ENCODE peak calls at places on chromosomes 2 and 18, in four cellular contexts. One of them, this sample, is unnamed. For H3K4me1, the result is how much of the 10 kb centered on the place peaks cover.

GRCh38 chr2:193502363-193503035 is 1307.8 kb upstream of the TMEFF2 start:
- DNase-seq in transverse colon: no peak
- DNase-seq in heart left ventricle: no peak
- DNase-seq in K562: peak
- DNase-seq in this sample: no peak

GRCh38 chr2:120945832-120946231 is 210.2 kb downstream of the GLI2 start:
- DNase-seq in K562: no peak
- DNase-seq in heart left ventricle: no peak
- DNase-seq in transverse colon: no peak
- DNase-seq in this sample: no peak

GRCh38 chr18:8848541-8848940 is 143.2 kb downstream of the MTCL1 start:
- DNase-seq in K562: no peak
- DNase-seq in transverse colon: no peak
- DNase-seq in heart left ventricle: no peak
- DNase-seq in this sample: no peak

GRCh38 chr2:29423267-29423666 is 308.1 kb downstream of the CLIP4 start:
- DNase-seq in transverse colon: no peak
- DNase-seq in K562: no peak
- DNase-seq in heart left ventricle: no peak
- DNase-seq in this sample: no peak

GRCh38 chr2:219576505-219577388 is 4.6 kb downstream of the INHA start:
- DNase-seq in transverse colon: no peak
- DNase-seq in K562: peak
- DNase-seq in heart left ventricle: no peak
- DNase-seq in this sample: no peak

GRCh38 chr2:69213201-69213600 is 173.8 kb downstream of the GFPT1 start:
- DNase-seq in transverse colon: no peak
- DNase-seq in K562: no peak
- DNase-seq in heart left ventricle: no peak
- DNase-seq in this sample: no peak

GRCh38 chr2:196066794-196067382 is 1.7 kb downstream of the DNAH7 start:
- DNase-seq in heart left ventricle: no peak
- DNase-seq in transverse colon: no peak
- DNase-seq in K562: peak
- DNase-seq in this sample: no peak

GRCh38 chr2:218830526-218831306 is 887 bp downstream of the PRKAG3 start:
- DNase-seq in heart left ventricle: no peak
- DNase-seq in K562: no peak
- DNase-seq in transverse colon: no peak
- DNase-seq in this sample: no peak

GRCh38 chr2:226137201-226137811 is 662.3 kb downstream of the IRS1 start:
- DNase-seq in K562: no peak
- DNase-seq in transverse colon: no peak
- DNase-seq in heart left ventricle: no peak
- DNase-seq in this sample: no peak

GRCh38 chr2:238706673-238707072 is 141.2 kb upstream of the TWIST2 start:
- DNase-seq in transverse colon: no peak
- DNase-seq in K562: no peak
- DNase-seq in heart left ventricle: no peak
- DNase-seq in this sample: no peak

GRCh38 chr2:20106746-20107145 is 55.3 kb upstream of the LAPTM4A start:
- DNase-seq in K562: no peak
- DNase-seq in heart left ventricle: peak
- DNase-seq in transverse colon: peak
- DNase-seq in this sample: peak

GRCh38 chr2:168577885-168578284 is 121.8 kb downstream of the CERS6 start:
- DNase-seq in heart left ventricle: no peak
- DNase-seq in transverse colon: peak
- DNase-seq in K562: no peak
- DNase-seq in this sample: no peak

GRCh38 chr2:130355181-130355577 is 677 bp upstream of the PTPN18 start:
- DNase-seq in K562: no peak
- DNase-seq in heart left ventricle: no peak
- DNase-seq in transverse colon: peak
- DNase-seq in this sample: no peak

GRCh38 chr2:190477563-190478454 is 56.7 kb downstream of the NEMP2 start:
- DNase-seq in transverse colon: no peak
- DNase-seq in heart left ventricle: no peak
- DNase-seq in K562: peak
- DNase-seq in this sample: no peak
- H3K27ac ChIP-seq in transverse colon: peak
- H3K27ac ChIP-seq in heart left ventricle: peak
- H3K27ac ChIP-seq in K562: peak
- H3K27ac ChIP-seq in this sample: no peak

GRCh38 chr2:73293534-73294171 is at the start of gene EGR4:
- DNase-seq in transverse colon: peak
- DNase-seq in K562: peak
- DNase-seq in heart left ventricle: peak
- DNase-seq in this sample: peak
- TF ChIP-seq POLR2A in transverse colon: no peak
- TF ChIP-seq POLR2A in K562: no peak
- TF ChIP-seq POLR2A in heart left ventricle: no peak
- TF ChIP-seq POLR2A in this sample: no peak

GRCh38 chr2:42924436-42924897 is 132.1 kb upstream of the HAAO start:
- DNase-seq in transverse colon: no peak
- DNase-seq in K562: no peak
- DNase-seq in heart left ventricle: no peak
- DNase-seq in this sample: no peak
- H3K4me1 ChIP-seq in transverse colon: half or more
- H3K4me1 ChIP-seq in K562: half or more
- H3K4me1 ChIP-seq in heart left ventricle: half or more
- H3K4me1 ChIP-seq in this sample: half or more

GRCh38 chr2:237244976-237245646 is 159.4 kb downstream of the COPS8 start:
- DNase-seq in transverse colon: no peak
- DNase-seq in heart left ventricle: no peak
- DNase-seq in K562: no peak
- DNase-seq in this sample: no peak
- H3K27ac ChIP-seq in transverse colon: no peak
- H3K27ac ChIP-seq in heart left ventricle: no peak
- H3K27ac ChIP-seq in K562: no peak
- H3K27ac ChIP-seq in this sample: no peak

GRCh38 chr2:86622409-86622877 is 1.2 kb downstream of the RNF103 start:
- DNase-seq in transverse colon: peak
- DNase-seq in heart left ventricle: peak
- DNase-seq in K562: peak
- DNase-seq in this sample: peak

GRCh38 chr2:86625096-86625495 is 1.4 kb upstream of the RNF103 start:
- DNase-seq in heart left ventricle: no peak
- DNase-seq in transverse colon: no peak
- DNase-seq in K562: no peak
- DNase-seq in this sample: no peak

GRCh38 chr2:86621290-86621943 is 2.2 kb downstream of the RNF103 start:
- DNase-seq in heart left ventricle: no peak
- DNase-seq in transverse colon: no peak
- DNase-seq in K562: no peak
- DNase-seq in this sample: no peak

GRCh38 chr2:86623549-86624547 is at the start of gene RNF103:
- DNase-seq in heart left ventricle: peak
- DNase-seq in transverse colon: peak
- DNase-seq in K562: peak
- DNase-seq in this sample: peak

DNA sequence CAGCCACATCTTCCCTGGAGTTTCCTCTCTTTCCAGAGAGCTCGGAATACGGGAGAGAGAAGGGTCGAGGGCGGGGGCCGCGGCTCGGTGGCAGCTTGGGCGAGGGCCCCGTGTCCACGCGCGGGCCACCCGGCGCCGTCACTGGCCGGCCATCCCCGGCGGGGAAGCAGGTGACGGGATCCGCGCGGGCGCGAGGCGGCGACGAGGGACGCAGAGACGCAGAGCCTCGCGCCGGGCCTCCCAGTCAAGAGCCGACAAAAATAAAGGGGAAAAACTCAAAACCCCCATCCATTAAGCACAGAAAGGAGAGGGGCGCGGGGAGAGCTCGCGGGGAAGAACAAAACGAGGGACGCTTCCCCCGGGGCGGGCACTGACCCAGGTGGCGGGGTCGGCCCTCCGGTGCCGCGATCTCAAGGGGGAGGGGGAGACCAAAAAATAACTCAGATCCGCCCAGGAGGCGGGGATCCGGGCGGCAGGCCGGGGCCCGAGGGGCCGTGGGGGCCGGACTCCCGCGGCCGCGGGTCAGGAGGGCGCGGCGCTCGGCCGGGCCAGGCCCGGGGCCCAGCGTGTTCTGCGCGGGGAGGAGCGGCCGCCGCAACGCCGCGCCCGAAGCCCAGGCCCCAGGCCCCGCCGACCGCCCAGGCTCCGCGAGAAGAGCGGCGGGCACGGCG is 652 bp downstream of the RNF103 start:
- DNase-seq in heart left ventricle: peak
- DNase-seq in transverse colon: peak
- DNase-seq in K562: peak
- DNase-seq in this sample: peak
- TF ChIP-seq POLR2A in heart left ventricle: no peak
- TF ChIP-seq POLR2A in transverse colon: no peak
- TF ChIP-seq POLR2A in K562: no peak
- TF ChIP-seq POLR2A in this sample: no peak

GRCh38 chr18:48835119-48835518 is 115.6 kb downstream of the SMAD7 start:
- DNase-seq in heart left ventricle: no peak
- DNase-seq in transverse colon: no peak
- DNase-seq in K562: no peak
- DNase-seq in this sample: no peak

GRCh38 chr18:48834421-48835011 is 116.2 kb downstream of the SMAD7 start:
- DNase-seq in heart left ventricle: peak
- DNase-seq in transverse colon: peak
- DNase-seq in K562: no peak
- DNase-seq in this sample: peak

GRCh38 chr18:48836806-48837615 is 113.8 kb downstream of the SMAD7 start:
- DNase-seq in heart left ventricle: peak
- DNase-seq in transverse colon: no peak
- DNase-seq in K562: no peak
- DNase-seq in this sample: no peak

GRCh38 chr18:48836231-48836805 is 114.4 kb downstream of the SMAD7 start:
- DNase-seq in transverse colon: no peak
- DNase-seq in heart left ventricle: no peak
- DNase-seq in K562: no peak
- DNase-seq in this sample: no peak

DNA sequence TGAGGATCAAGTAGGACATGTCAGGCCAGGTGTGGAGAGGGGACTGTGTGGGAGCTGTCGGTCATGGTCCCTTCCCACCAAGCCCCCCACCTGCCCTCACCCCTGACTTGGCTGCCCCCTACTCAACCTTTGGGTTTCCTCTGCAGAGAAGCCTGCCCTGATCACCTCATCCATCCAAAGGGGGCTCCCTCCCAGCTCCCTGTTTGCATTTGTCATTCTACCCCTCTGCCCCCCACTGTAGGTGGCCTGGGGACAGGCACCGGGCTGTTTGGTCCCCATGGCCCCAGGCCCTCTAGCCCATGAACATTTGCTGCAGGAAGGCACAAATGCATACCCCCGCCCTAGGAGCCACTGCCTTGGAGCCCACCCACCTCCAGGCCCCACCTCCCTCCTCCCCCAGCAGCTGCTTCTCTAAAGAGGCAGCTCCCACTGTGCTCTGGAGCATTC is 115.0 kb downstream of the SMAD7 start:
- DNase-seq in heart left ventricle: no peak
- DNase-seq in transverse colon: no peak
- DNase-seq in K562: no peak
- DNase-seq in this sample: no peak
- H3K4me1 ChIP-seq in heart left ventricle: under half
- H3K4me1 ChIP-seq in transverse colon: under half
- H3K4me1 ChIP-seq in K562: under half
- H3K4me1 ChIP-seq in this sample: under half

This sample was measured in adrenal gland.